ENCODE peak calls at places on chromosomes 11 and 22, in six cellular contexts. M is NB4, G is K562, B is A549, O is HepG2, L is GM12878. D is an unnamed sample.

GRCh38 chr22:36053242-36054147 is 24.9 kb upstream of the RBFOX2 start:
- DNase-seq in M (no peak), G (no peak), B (no peak), O (no peak), L (no peak), D (no peak)

GRCh38 chr11:110376711-110377324 is 52.9 kb upstream of the FDX1 start:
- DNase-seq in M (peak), G (peak), B (peak), O (peak), L (peak), D (peak)

GRCh38 chr11:113781682-113782081 is 2.1 kb downstream of the CLDN25 start:
- DNase-seq in M (no peak), G (no peak), B (no peak), O (no peak), L (no peak), D (no peak)

GRCh38 chr11:69380921-69381581 is 87.1 kb downstream of the MYEOV start:
- DNase-seq in M (no peak), G (no peak), B (no peak), O (no peak), L (no peak), D (no peak)

GRCh38 chr11:2737226-2737590 is 37.4 kb upstream of the KCNQ1OT1 start:
- DNase-seq in M (peak), G (no peak), B (no peak), O (no peak), L (no peak), D (no peak)

GRCh38 chr11:1293619-1294015 is 15.8 kb downstream of the TOLLIP start:
- DNase-seq in M (no peak), G (no peak), B (peak), O (no peak), L (no peak), D (no peak)

GRCh38 chr11:3609416-3610265 is 32.2 kb downstream of the ART5 start:
- DNase-seq in M (peak), G (peak), B (peak), O (peak), L (no peak), D (peak)

GRCh38 chr11:67345949-67346819 is 7.2 kb downstream of the POLD4 start:
- DNase-seq in M (peak), G (peak), B (peak), O (peak), L (peak), D (peak)

GRCh38 chr22:47448231-47449035 is 686.0 kb downstream of the TBC1D22A start:
- DNase-seq in M (no peak), G (no peak), B (no peak), O (no peak), L (no peak), D (no peak)

GRCh38 chr11:109037856-109038780 is 373.2 kb downstream of the DDX10 start:
- DNase-seq in M (no peak), G (no peak), B (no peak), O (no peak), L (no peak), D (peak)

GRCh38 chr11:117221775-117222517 is 9.9 kb downstream of the PCSK7 start:
- DNase-seq in M (no peak), G (no peak), B (no peak), O (no peak), L (no peak), D (no peak)

GRCh38 chr11:123475478-123475877 is 45.4 kb downstream of the GRAMD1B start:
- DNase-seq in M (peak), G (peak), B (peak), O (no peak), L (no peak), D (peak)

GRCh38 chr11:117859713-117860112 is 16.7 kb downstream of the FXYD6 start:
- DNase-seq in M (no peak), G (no peak), B (no peak), O (no peak), L (no peak), D (no peak)

GRCh38 chr11:67247946-67248550 is 18.2 kb upstream of the GRK2 start:
- DNase-seq in M (no peak), G (no peak), B (no peak), O (no peak), L (no peak), D (no peak)

GRCh38 chr11:63007920-63008319 is 7.7 kb downstream of the SLC22A8 start:
- DNase-seq in M (no peak), G (peak), B (no peak), O (no peak), L (no peak), D (no peak)

GRCh38 chr11:37712246-37712645 is 1114.2 kb upstream of the RAG2 start:
- DNase-seq in M (peak), G (no peak), B (no peak), O (no peak), L (no peak), D (no peak)

GRCh38 chr11:35178862-35179261 is 39.9 kb downstream of the CD44 start:
- DNase-seq in M (peak), G (no peak), B (no peak), O (no peak), L (no peak), D (no peak)

GRCh38 chr11:111775024-111775710 is 9.0 kb upstream of the PPP2R1B start:
- DNase-seq in M (no peak), G (no peak), B (no peak), O (no peak), L (no peak), D (peak)

DNA sequence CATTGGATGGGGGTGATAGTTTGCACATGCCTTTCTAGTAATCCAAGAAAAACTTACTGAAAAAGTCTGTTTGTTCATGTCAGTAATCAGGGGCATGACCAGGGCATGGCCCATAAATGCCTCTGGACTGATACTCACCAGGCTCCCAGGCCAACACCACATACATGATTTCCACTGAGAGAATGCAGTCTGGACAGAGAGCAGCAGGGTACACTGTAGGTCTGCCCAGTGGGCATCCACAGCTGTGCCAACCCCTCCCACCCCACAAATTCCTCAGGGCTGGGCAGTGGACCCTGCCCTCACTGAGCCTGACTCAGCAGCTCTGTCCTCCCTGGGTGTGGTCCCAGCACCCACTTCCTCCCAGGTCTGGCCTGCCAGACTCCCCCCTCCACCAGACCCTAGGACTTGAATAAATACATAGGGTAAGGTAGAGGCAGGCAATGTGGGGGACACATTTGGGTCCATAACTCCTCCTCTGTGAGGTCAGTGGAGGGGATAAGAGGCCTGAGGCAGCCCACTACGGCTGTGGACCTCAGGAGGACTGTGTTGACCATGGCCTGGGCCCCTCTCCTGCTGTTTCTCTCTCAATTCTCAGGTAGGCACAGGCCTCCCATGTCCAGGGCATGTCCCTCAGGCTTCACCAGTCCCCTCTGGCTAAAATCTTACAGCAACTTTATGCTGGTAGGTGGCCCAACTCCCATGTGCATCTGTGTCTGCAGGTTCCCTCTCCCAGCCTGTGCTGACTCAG is 92.2 kb upstream of the TOP3B start:
- DNase-seq in M (peak), G (no peak), B (peak), O (no peak), L (no peak), D (no peak)
- TF ChIP-seq MYC in M (no peak), G (no peak), B (no peak), O (no peak), L (no peak), D (no peak)

DNA sequence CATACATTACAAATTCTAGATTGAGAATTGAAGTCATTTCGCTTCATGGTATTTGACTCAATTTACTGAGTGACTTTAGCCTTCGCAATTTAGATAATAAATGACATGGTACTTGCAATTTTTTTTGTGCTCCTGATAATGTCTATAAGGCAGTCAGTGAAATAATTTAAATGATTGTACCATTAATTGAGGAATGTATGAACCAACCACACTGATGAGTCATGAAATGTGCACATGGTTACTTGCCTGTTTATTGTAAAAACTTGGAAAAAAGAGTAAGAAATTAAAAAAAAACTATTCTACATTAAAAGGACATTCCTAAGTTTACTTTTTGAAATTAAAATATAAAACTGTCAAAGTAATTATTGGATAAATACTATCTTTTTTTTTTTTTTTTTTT is 43.3 kb downstream of the DNAJC24 start:
- DNase-seq in M (no peak), G (no peak), B (no peak), O (no peak), L (no peak), D (no peak)
- TF ChIP-seq MYC in M (no peak), G (no peak), B (no peak), O (no peak), L (no peak), D (no peak)

GRCh38 chr11:128424867-128425285 is 162.5 kb downstream of the ETS1 start:
- DNase-seq in M (no peak), G (no peak), B (peak), O (peak), L (no peak), D (no peak)
- TF ChIP-seq MYC in M (no peak), G (no peak), B (no peak), O (no peak), L (no peak), D (no peak)

GRCh38 chr22:23564276-23564675 is 15.8 kb downstream of the IGLL1 start:
- DNase-seq in M (no peak), G (no peak), B (no peak), O (no peak), L (no peak), D (no peak)

GRCh38 chr22:23565942-23566715 is 14.0 kb downstream of the IGLL1 start:
- DNase-seq in M (no peak), G (no peak), B (no peak), O (peak), L (no peak), D (no peak)

GRCh38 chr22:23566716-23567475 is 13.2 kb downstream of the IGLL1 start:
- DNase-seq in M (no peak), G (no peak), B (no peak), O (no peak), L (no peak), D (no peak)

GRCh38 chr22:23563111-23563510 is 17.0 kb downstream of the IGLL1 start:
- DNase-seq in M (no peak), G (no peak), B (no peak), O (no peak), L (no peak), D (no peak)

GRCh38 chr22:23565288-23565941 is 14.7 kb downstream of the IGLL1 start:
- DNase-seq in M (peak), G (peak), B (peak), O (no peak), L (no peak), D (no peak)
- TF ChIP-seq MYC in M (no peak), G (no peak), B (no peak), O (no peak), L (no peak), D (no peak)

GRCh38 chr11:74318241-74318932 is 6.9 kb upstream of the P4HA3 start:
- DNase-seq in M (no peak), G (no peak), B (no peak), O (no peak), L (no peak), D (peak)

GRCh38 chr11:74322667-74323066 is 11.2 kb upstream of the P4HA3 start:
- DNase-seq in M (no peak), G (no peak), B (no peak), O (no peak), L (no peak), D (no peak)

GRCh38 chr11:74320538-74320937 is 9.1 kb upstream of the P4HA3 start:
- DNase-seq in M (no peak), G (no peak), B (no peak), O (no peak), L (no peak), D (peak)

GRCh38 chr11:74319139-74319538 is 7.7 kb upstream of the P4HA3 start:
- DNase-seq in M (no peak), G (no peak), B (peak), O (no peak), L (no peak), D (peak)

DNA sequence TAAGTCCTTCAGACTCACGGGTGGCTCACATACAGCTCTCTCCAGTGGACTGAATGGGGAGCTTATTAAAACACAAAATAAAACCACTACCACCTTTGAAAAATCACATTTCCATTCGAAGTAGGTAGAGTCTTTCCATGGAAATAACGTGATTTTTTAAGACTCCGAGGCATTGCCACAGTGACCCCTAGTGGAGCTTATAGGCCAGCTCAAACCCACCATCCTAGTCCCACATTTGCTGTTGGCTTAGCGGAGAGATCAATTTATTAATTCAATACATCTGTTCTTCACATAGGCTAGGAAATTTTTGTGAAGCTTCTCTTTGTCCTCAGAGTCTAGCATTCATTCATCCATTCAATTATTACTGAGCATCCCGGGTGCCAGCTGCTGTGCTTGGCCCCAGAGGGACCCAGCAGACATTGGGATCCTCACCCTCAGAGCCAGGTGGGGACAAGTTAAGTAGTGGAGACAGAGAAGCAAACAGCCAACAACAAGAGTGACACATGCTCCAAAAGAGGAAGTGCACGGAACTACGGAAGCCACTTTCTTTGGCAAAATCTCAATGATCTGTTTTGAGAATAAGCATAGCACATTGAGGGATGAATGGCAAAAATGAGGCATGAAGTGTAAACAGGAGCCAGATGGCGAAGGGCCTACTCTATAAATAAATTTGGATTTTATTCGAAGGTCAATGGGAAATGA is 10.2 kb upstream of the P4HA3 start:
- DNase-seq in M (peak), G (peak), B (peak), O (peak), L (no peak), D (peak)
- TF ChIP-seq MYC in M (peak), G (no peak), B (no peak), O (no peak), L (no peak), D (no peak)

GRCh38 chr11:120827820-120828219 is 196.1 kb upstream of the TBCEL start:
- DNase-seq in M (no peak), G (no peak), B (no peak), O (no peak), L (no peak), D (no peak)

GRCh38 chr11:120834686-120835225 is 189.1 kb upstream of the TBCEL start:
- DNase-seq in M (no peak), G (no peak), B (no peak), O (no peak), L (no peak), D (no peak)

GRCh38 chr11:120832609-120833221 is 191.2 kb upstream of the TBCEL start:
- DNase-seq in M (no peak), G (no peak), B (no peak), O (no peak), L (no peak), D (no peak)

GRCh38 chr11:120828847-120829246 is 195.1 kb upstream of the TBCEL start:
- DNase-seq in M (no peak), G (no peak), B (no peak), O (no peak), L (no peak), D (no peak)

GRCh38 chr11:120830092-120830491 is 193.8 kb upstream of the TBCEL start:
- DNase-seq in M (no peak), G (no peak), B (no peak), O (no peak), L (no peak), D (no peak)
- TF ChIP-seq MYC in M (no peak), G (no peak), B (no peak), O (no peak), L (no peak), D (no peak)

DNA sequence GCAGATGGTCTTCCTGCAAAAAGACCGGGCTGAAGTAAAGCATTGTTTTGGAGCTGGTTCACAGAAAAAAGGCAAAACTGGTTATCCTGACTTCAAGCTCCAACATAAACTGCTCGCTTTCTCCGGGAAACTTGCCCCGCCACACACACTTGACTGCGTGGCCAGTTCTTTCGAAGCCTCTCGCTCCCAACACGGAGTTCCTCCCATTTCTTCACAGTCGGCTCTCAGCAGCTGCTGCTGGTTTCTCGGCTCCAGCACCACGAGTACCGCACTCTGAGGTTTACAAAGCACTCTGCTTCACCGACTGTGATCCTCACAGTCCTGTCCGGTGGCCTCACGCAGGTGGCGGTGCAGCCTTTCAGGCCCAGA is 246 bp downstream of the CHEK1 start:
- DNase-seq in M (no peak), G (no peak), B (no peak), O (no peak), L (no peak), D (no peak)
- TF ChIP-seq MYC in M (no peak), G (no peak), B (no peak), O (no peak), L (no peak), D (no peak)

GRCh38 chr11:79049627-79050238 is 391.1 kb downstream of the TENM4 start:
- DNase-seq in M (no peak), G (no peak), B (no peak), O (peak), L (no peak), D (no peak)
- TF ChIP-seq MYC in M (no peak), G (no peak), B (no peak), O (no peak), L (no peak), D (no peak)

GRCh38 chr11:19374189-19374588 is 133.4 kb upstream of the E2F8 start:
- DNase-seq in M (peak), G (no peak), B (peak), O (no peak), L (no peak), D (peak)
- TF ChIP-seq MYC in M (no peak), G (no peak), B (no peak), O (no peak), L (no peak), D (no peak)

D was measured in endothelial cell of umbilical vein.